ENCODE peak calls at places on chromosomes 1 and 21, in five cellular contexts. One of them, this sample, is unnamed.

GRCh38 chr21:17688912-17689874 is 76.5 kb upstream of the BTG3 start:
- DNase-seq in caudate nucleus: no peak
- DNase-seq in RPMI7951: peak
- DNase-seq in activated CD4-positive, CD25-positive, alpha-beta regulatory T cell treated with anti-CD3 and anti-CD28 coated beads, Interleukin-2, amount 50 U/mL, for 72 hours: peak
- DNase-seq in GM23338: peak
- DNase-seq in this sample: peak

GRCh38 chr1:212386029-212386428 is 28.7 kb downstream of the PACC1 start:
- DNase-seq in caudate nucleus: no peak
- DNase-seq in RPMI7951: no peak
- DNase-seq in activated CD4-positive, CD25-positive, alpha-beta regulatory T cell treated with anti-CD3 and anti-CD28 coated beads, Interleukin-2, amount 50 U/mL, for 72 hours: no peak
- DNase-seq in GM23338: no peak
- DNase-seq in this sample: no peak

GRCh38 chr1:185170291-185170848 is 13.4 kb downstream of the SWT1 start:
- DNase-seq in caudate nucleus: no peak
- DNase-seq in RPMI7951: peak
- DNase-seq in activated CD4-positive, CD25-positive, alpha-beta regulatory T cell treated with anti-CD3 and anti-CD28 coated beads, Interleukin-2, amount 50 U/mL, for 72 hours: no peak
- DNase-seq in GM23338: peak
- DNase-seq in this sample: peak

GRCh38 chr1:185281245-185281644 is 35.8 kb downstream of the IVNS1ABP start:
- DNase-seq in caudate nucleus: no peak
- DNase-seq in RPMI7951: no peak
- DNase-seq in activated CD4-positive, CD25-positive, alpha-beta regulatory T cell treated with anti-CD3 and anti-CD28 coated beads, Interleukin-2, amount 50 U/mL, for 72 hours: no peak
- DNase-seq in GM23338: no peak
- DNase-seq in this sample: no peak

GRCh38 chr21:32826317-32827167 is 55.0 kb upstream of the PAXBP1 start:
- DNase-seq in caudate nucleus: peak
- DNase-seq in RPMI7951: peak
- DNase-seq in activated CD4-positive, CD25-positive, alpha-beta regulatory T cell treated with anti-CD3 and anti-CD28 coated beads, Interleukin-2, amount 50 U/mL, for 72 hours: no peak
- DNase-seq in GM23338: peak
- DNase-seq in this sample: peak

GRCh38 chr1:19468397-19468956 is 16.9 kb downstream of the CAPZB start:
- DNase-seq in caudate nucleus: no peak
- DNase-seq in RPMI7951: no peak
- DNase-seq in activated CD4-positive, CD25-positive, alpha-beta regulatory T cell treated with anti-CD3 and anti-CD28 coated beads, Interleukin-2, amount 50 U/mL, for 72 hours: no peak
- DNase-seq in GM23338: no peak
- DNase-seq in this sample: no peak

GRCh38 chr1:96059736-96060135 is 661.8 kb upstream of the PTBP2 start:
- DNase-seq in caudate nucleus: no peak
- DNase-seq in RPMI7951: no peak
- DNase-seq in activated CD4-positive, CD25-positive, alpha-beta regulatory T cell treated with anti-CD3 and anti-CD28 coated beads, Interleukin-2, amount 50 U/mL, for 72 hours: no peak
- DNase-seq in GM23338: no peak
- DNase-seq in this sample: no peak

GRCh38 chr1:12320516-12320915 is 90.7 kb downstream of the VPS13D start:
- DNase-seq in caudate nucleus: no peak
- DNase-seq in RPMI7951: peak
- DNase-seq in activated CD4-positive, CD25-positive, alpha-beta regulatory T cell treated with anti-CD3 and anti-CD28 coated beads, Interleukin-2, amount 50 U/mL, for 72 hours: no peak
- DNase-seq in GM23338: no peak
- DNase-seq in this sample: no peak

GRCh38 chr1:43273708-43274107 is 3.9 kb downstream of the TMEM125 start:
- DNase-seq in caudate nucleus: no peak
- DNase-seq in RPMI7951: no peak
- DNase-seq in activated CD4-positive, CD25-positive, alpha-beta regulatory T cell treated with anti-CD3 and anti-CD28 coated beads, Interleukin-2, amount 50 U/mL, for 72 hours: no peak
- DNase-seq in GM23338: no peak
- DNase-seq in this sample: no peak

GRCh38 chr1:201947697-201948008 is 1.3 kb upstream of the LMOD1 start:
- DNase-seq in caudate nucleus: no peak
- DNase-seq in RPMI7951: peak
- DNase-seq in activated CD4-positive, CD25-positive, alpha-beta regulatory T cell treated with anti-CD3 and anti-CD28 coated beads, Interleukin-2, amount 50 U/mL, for 72 hours: no peak
- DNase-seq in GM23338: no peak
- DNase-seq in this sample: no peak

GRCh38 chr1:3892748-3893147 is 7.3 kb downstream of the C1orf174 start:
- DNase-seq in caudate nucleus: no peak
- DNase-seq in RPMI7951: no peak
- DNase-seq in activated CD4-positive, CD25-positive, alpha-beta regulatory T cell treated with anti-CD3 and anti-CD28 coated beads, Interleukin-2, amount 50 U/mL, for 72 hours: no peak
- DNase-seq in GM23338: no peak
- DNase-seq in this sample: no peak

GRCh38 chr1:174931214-174931613 is 68.5 kb upstream of the CACYBP start:
- DNase-seq in caudate nucleus: no peak
- DNase-seq in RPMI7951: no peak
- DNase-seq in activated CD4-positive, CD25-positive, alpha-beta regulatory T cell treated with anti-CD3 and anti-CD28 coated beads, Interleukin-2, amount 50 U/mL, for 72 hours: no peak
- DNase-seq in GM23338: peak
- DNase-seq in this sample: peak

GRCh38 chr21:33380483-33380998 is 22.7 kb upstream of the IFNGR2 start:
- DNase-seq in caudate nucleus: peak
- DNase-seq in RPMI7951: peak
- DNase-seq in activated CD4-positive, CD25-positive, alpha-beta regulatory T cell treated with anti-CD3 and anti-CD28 coated beads, Interleukin-2, amount 50 U/mL, for 72 hours: peak
- DNase-seq in GM23338: peak
- DNase-seq in this sample: peak

GRCh38 chr1:226549937-226550670 is 1.5 kb downstream of the STUM start:
- DNase-seq in caudate nucleus: peak
- DNase-seq in RPMI7951: no peak
- DNase-seq in activated CD4-positive, CD25-positive, alpha-beta regulatory T cell treated with anti-CD3 and anti-CD28 coated beads, Interleukin-2, amount 50 U/mL, for 72 hours: no peak
- DNase-seq in GM23338: peak
- DNase-seq in this sample: peak

GRCh38 chr21:46509760-46510159 is 51.1 kb downstream of the DIP2A start:
- DNase-seq in caudate nucleus: no peak
- DNase-seq in RPMI7951: no peak
- DNase-seq in activated CD4-positive, CD25-positive, alpha-beta regulatory T cell treated with anti-CD3 and anti-CD28 coated beads, Interleukin-2, amount 50 U/mL, for 72 hours: no peak
- DNase-seq in GM23338: no peak
- DNase-seq in this sample: peak

GRCh38 chr21:43800124-43800523 is 10.7 kb downstream of the RRP1 start:
- DNase-seq in caudate nucleus: no peak
- DNase-seq in RPMI7951: no peak
- DNase-seq in activated CD4-positive, CD25-positive, alpha-beta regulatory T cell treated with anti-CD3 and anti-CD28 coated beads, Interleukin-2, amount 50 U/mL, for 72 hours: no peak
- DNase-seq in GM23338: no peak
- DNase-seq in this sample: no peak

GRCh38 chr1:41889506-41890414 is 29.0 kb downstream of the HIVEP3 start:
- DNase-seq in caudate nucleus: no peak
- DNase-seq in RPMI7951: no peak
- DNase-seq in activated CD4-positive, CD25-positive, alpha-beta regulatory T cell treated with anti-CD3 and anti-CD28 coated beads, Interleukin-2, amount 50 U/mL, for 72 hours: no peak
- DNase-seq in GM23338: no peak
- DNase-seq in this sample: no peak

GRCh38 chr1:52659356-52659755 is 26.4 kb downstream of the SHISAL2A start:
- DNase-seq in caudate nucleus: no peak
- DNase-seq in RPMI7951: no peak
- DNase-seq in activated CD4-positive, CD25-positive, alpha-beta regulatory T cell treated with anti-CD3 and anti-CD28 coated beads, Interleukin-2, amount 50 U/mL, for 72 hours: peak
- DNase-seq in GM23338: no peak
- DNase-seq in this sample: peak

GRCh38 chr1:117232551-117232950 is 21.8 kb upstream of the VTCN1 start:
- DNase-seq in caudate nucleus: no peak
- DNase-seq in RPMI7951: peak
- DNase-seq in activated CD4-positive, CD25-positive, alpha-beta regulatory T cell treated with anti-CD3 and anti-CD28 coated beads, Interleukin-2, amount 50 U/mL, for 72 hours: no peak
- DNase-seq in GM23338: no peak
- DNase-seq in this sample: peak

GRCh38 chr1:175152006-175152652 is 40.4 kb downstream of the KIAA0040 start:
- DNase-seq in caudate nucleus: peak
- DNase-seq in RPMI7951: peak
- DNase-seq in activated CD4-positive, CD25-positive, alpha-beta regulatory T cell treated with anti-CD3 and anti-CD28 coated beads, Interleukin-2, amount 50 U/mL, for 72 hours: peak
- DNase-seq in GM23338: peak
- DNase-seq in this sample: peak

GRCh38 chr1:211476200-211476849 is 15.6 kb downstream of the RD3 start:
- DNase-seq in caudate nucleus: no peak
- DNase-seq in RPMI7951: peak
- DNase-seq in activated CD4-positive, CD25-positive, alpha-beta regulatory T cell treated with anti-CD3 and anti-CD28 coated beads, Interleukin-2, amount 50 U/mL, for 72 hours: peak
- DNase-seq in GM23338: peak
- DNase-seq in this sample: peak

GRCh38 chr1:9490605-9491339 is 48.5 kb upstream of the SLC25A33 start:
- DNase-seq in caudate nucleus: peak
- DNase-seq in RPMI7951: peak
- DNase-seq in activated CD4-positive, CD25-positive, alpha-beta regulatory T cell treated with anti-CD3 and anti-CD28 coated beads, Interleukin-2, amount 50 U/mL, for 72 hours: peak
- DNase-seq in GM23338: peak
- DNase-seq in this sample: peak

GRCh38 chr1:38123356-38123755 is 76.8 kb upstream of the POU3F1 start:
- DNase-seq in caudate nucleus: no peak
- DNase-seq in RPMI7951: peak
- DNase-seq in activated CD4-positive, CD25-positive, alpha-beta regulatory T cell treated with anti-CD3 and anti-CD28 coated beads, Interleukin-2, amount 50 U/mL, for 72 hours: no peak
- DNase-seq in GM23338: no peak
- DNase-seq in this sample: peak

GRCh38 chr21:45444385-45444784 is 39.4 kb downstream of the COL18A1 start:
- DNase-seq in caudate nucleus: no peak
- DNase-seq in RPMI7951: no peak
- DNase-seq in activated CD4-positive, CD25-positive, alpha-beta regulatory T cell treated with anti-CD3 and anti-CD28 coated beads, Interleukin-2, amount 50 U/mL, for 72 hours: no peak
- DNase-seq in GM23338: no peak
- DNase-seq in this sample: no peak

GRCh38 chr1:9655127-9655723 is 3.7 kb downstream of the PIK3CD start:
- DNase-seq in caudate nucleus: no peak
- DNase-seq in RPMI7951: no peak
- DNase-seq in activated CD4-positive, CD25-positive, alpha-beta regulatory T cell treated with anti-CD3 and anti-CD28 coated beads, Interleukin-2, amount 50 U/mL, for 72 hours: peak
- DNase-seq in GM23338: no peak
- DNase-seq in this sample: no peak

GRCh38 chr1:2174348-2175054 is 20.1 kb downstream of the FAAP20 start:
- DNase-seq in caudate nucleus: peak
- DNase-seq in RPMI7951: peak
- DNase-seq in activated CD4-positive, CD25-positive, alpha-beta regulatory T cell treated with anti-CD3 and anti-CD28 coated beads, Interleukin-2, amount 50 U/mL, for 72 hours: peak
- DNase-seq in GM23338: peak
- DNase-seq in this sample: peak

GRCh38 chr1:223208164-223209075 is 65.4 kb upstream of the TLR5 start:
- DNase-seq in caudate nucleus: no peak
- DNase-seq in RPMI7951: peak
- DNase-seq in activated CD4-positive, CD25-positive, alpha-beta regulatory T cell treated with anti-CD3 and anti-CD28 coated beads, Interleukin-2, amount 50 U/mL, for 72 hours: no peak
- DNase-seq in GM23338: no peak
- DNase-seq in this sample: peak